ENCODE peak calls at places on chromosomes 5 and 9, in six cellular contexts. Y is HCT116, J is H1, Z is GM12878, P is K562, B is HepG2. D is an unnamed sample.

GRCh38 chr5:166031926-166032325 is 2259.5 kb upstream of the WWC1 start:
- DNase-seq in Y (no peak), J (no peak), Z (no peak), P (no peak), B (no peak), D (no peak)

GRCh38 chr5:95600557-95600956 is 19.3 kb upstream of the GPR150 start:
- DNase-seq in Y (no peak), J (no peak), Z (no peak), P (no peak), B (no peak), D (no peak)

GRCh38 chr5:167951121-167951520 is 340.3 kb upstream of the WWC1 start:
- DNase-seq in Y (no peak), J (no peak), Z (no peak), P (no peak), B (no peak), D (no peak)

GRCh38 chr5:143134900-143135299 is 268.6 kb downstream of the NR3C1 start:
- DNase-seq in Y (no peak), J (no peak), Z (no peak), P (no peak), B (no peak), D (no peak)

GRCh38 chr5:125576823-125577222 is 830.4 kb upstream of the ZNF608 start:
- DNase-seq in Y (no peak), J (no peak), Z (no peak), P (no peak), B (no peak), D (no peak)

GRCh38 chr9:136081113-136081825 is 13.8 kb downstream of the NACC2 start:
- DNase-seq in Y (no peak), J (no peak), Z (no peak), P (no peak), B (no peak), D (no peak)

GRCh38 chr9:120716483-120716882 is 2.2 kb upstream of the MEGF9 start:
- DNase-seq in Y (no peak), J (no peak), Z (no peak), P (no peak), B (no peak), D (no peak)

GRCh38 chr5:181203093-181203711 is 1.8 kb downstream of the TRIM7 start:
- DNase-seq in Y (no peak), J (no peak), Z (no peak), P (no peak), B (no peak), D (no peak)

GRCh38 chr5:77791356-77791755 is 15.2 kb upstream of the TBCA start:
- DNase-seq in Y (no peak), J (no peak), Z (no peak), P (no peak), B (no peak), D (no peak)

GRCh38 chr5:133844836-133845235 is 123.6 kb downstream of the C5orf15 start:
- DNase-seq in Y (no peak), J (no peak), Z (no peak), P (no peak), B (no peak), D (no peak)

GRCh38 chr5:77558266-77558665 is 66.2 kb upstream of the WDR41 start:
- DNase-seq in Y (no peak), J (no peak), Z (no peak), P (no peak), B (no peak), D (no peak)

GRCh38 chr9:7115606-7116005 is 357.8 kb downstream of the KDM4C start:
- DNase-seq in Y (no peak), J (no peak), Z (no peak), P (no peak), B (no peak), D (no peak)

GRCh38 chr5:133924221-133924920 is 44.1 kb downstream of the C5orf15 start:
- DNase-seq in Y (no peak), J (no peak), Z (no peak), P (no peak), B (no peak), D (no peak)

GRCh38 chr5:92019376-92019990 is 636.4 kb upstream of the ARRDC3 start:
- DNase-seq in Y (peak), J (no peak), Z (no peak), P (no peak), B (no peak), D (no peak)

GRCh38 chr9:81894891-81895290 is 33.3 kb upstream of the SPATA31D4 start:
- DNase-seq in Y (no peak), J (no peak), Z (no peak), P (no peak), B (no peak), D (no peak)

GRCh38 chr5:43773032-43773830 is 170.3 kb downstream of the NNT start:
- DNase-seq in Y (peak), J (peak), Z (no peak), P (no peak), B (peak), D (no peak)

GRCh38 chr9:14824481-14824880 is 85.7 kb downstream of the FREM1 start:
- DNase-seq in Y (no peak), J (no peak), Z (no peak), P (no peak), B (no peak), D (no peak)

GRCh38 chr5:98110791-98111190 is 662.7 kb upstream of the RGMB start:
- DNase-seq in Y (no peak), J (no peak), Z (no peak), P (no peak), B (no peak), D (no peak)

GRCh38 chr5:133962801-133963476 is 5.5 kb downstream of the C5orf15 start:
- DNase-seq in Y (no peak), J (no peak), Z (no peak), P (peak), B (no peak), D (no peak)

GRCh38 chr5:134543820-134544692 is 18.6 kb downstream of the JADE2 start:
- DNase-seq in Y (no peak), J (no peak), Z (no peak), P (no peak), B (no peak), D (no peak)

GRCh38 chr5:67396975-67397374 is 200.4 kb upstream of the CD180 start:
- DNase-seq in Y (no peak), J (no peak), Z (no peak), P (no peak), B (no peak), D (no peak)

GRCh38 chr5:179336126-179336870 is 9.0 kb downstream of the ADAMTS2 start:
- DNase-seq in Y (no peak), J (no peak), Z (no peak), P (no peak), B (no peak), D (no peak)

GRCh38 chr5:12095808-12096281 is 191.6 kb upstream of the CTNND2 start:
- DNase-seq in Y (no peak), J (no peak), Z (no peak), P (no peak), B (no peak), D (no peak)

GRCh38 chr9:37253377-37253937 is 133.1 kb downstream of the ZCCHC7 start:
- DNase-seq in Y (no peak), J (no peak), Z (no peak), P (no peak), B (no peak), D (no peak)

GRCh38 chr9:37248651-37249163 is 128.3 kb downstream of the ZCCHC7 start:
- DNase-seq in Y (no peak), J (no peak), Z (no peak), P (no peak), B (no peak), D (no peak)

GRCh38 chr9:37255187-37255586 is 134.8 kb downstream of the ZCCHC7 start:
- DNase-seq in Y (no peak), J (no peak), Z (no peak), P (no peak), B (no peak), D (no peak)

GRCh38 chr9:37246825-37247224 is 126.5 kb downstream of the ZCCHC7 start:
- DNase-seq in Y (no peak), J (no peak), Z (no peak), P (no peak), B (no peak), D (no peak)

DNA sequence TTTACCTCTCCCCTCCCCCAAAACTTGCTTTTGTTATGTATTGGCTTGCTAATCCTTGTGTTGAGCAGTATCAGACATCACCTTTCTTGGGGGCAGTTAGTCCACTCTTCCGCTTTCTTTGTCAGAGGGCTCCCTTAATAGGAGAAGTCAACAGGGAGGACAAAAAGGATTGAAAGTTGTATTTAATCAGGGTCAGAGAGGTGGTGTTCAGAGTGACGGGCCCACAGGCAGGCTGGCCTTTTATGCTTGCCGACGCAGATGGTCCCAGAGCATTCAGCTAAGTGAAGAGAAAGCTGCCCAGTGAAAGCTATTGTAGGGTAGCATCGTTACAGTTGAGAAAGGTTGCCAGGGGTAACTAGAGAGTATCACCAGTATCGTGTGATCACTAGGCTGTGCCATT is 131.1 kb downstream of the ZCCHC7 start:
- DNase-seq in Y (no peak), J (peak), Z (no peak), P (no peak), B (no peak), D (peak)
- H3K9ac ChIP-seq in Y (no peak), J (no peak), Z (no peak), P (no peak), B (no peak), D (no peak)

GRCh38 chr5:122182491-122182921 is 53.2 kb downstream of the ZNF474 start:
- DNase-seq in Y (no peak), J (no peak), Z (no peak), P (no peak), B (no peak), D (peak)
- H3K4me3 ChIP-seq in Y (no peak), J (no peak), Z (no peak), P (no peak), B (no peak), D (no peak)

GRCh38 chr5:56950626-56951130 is 1.2 kb downstream of the MIER3 start:
- DNase-seq in Y (peak), J (no peak), Z (peak), P (peak), B (peak), D (peak)
- TF ChIP-seq ZNF274 in Y (no peak), J (no peak), Z (no peak), P (no peak), B (no peak), D (no peak)

DNA sequence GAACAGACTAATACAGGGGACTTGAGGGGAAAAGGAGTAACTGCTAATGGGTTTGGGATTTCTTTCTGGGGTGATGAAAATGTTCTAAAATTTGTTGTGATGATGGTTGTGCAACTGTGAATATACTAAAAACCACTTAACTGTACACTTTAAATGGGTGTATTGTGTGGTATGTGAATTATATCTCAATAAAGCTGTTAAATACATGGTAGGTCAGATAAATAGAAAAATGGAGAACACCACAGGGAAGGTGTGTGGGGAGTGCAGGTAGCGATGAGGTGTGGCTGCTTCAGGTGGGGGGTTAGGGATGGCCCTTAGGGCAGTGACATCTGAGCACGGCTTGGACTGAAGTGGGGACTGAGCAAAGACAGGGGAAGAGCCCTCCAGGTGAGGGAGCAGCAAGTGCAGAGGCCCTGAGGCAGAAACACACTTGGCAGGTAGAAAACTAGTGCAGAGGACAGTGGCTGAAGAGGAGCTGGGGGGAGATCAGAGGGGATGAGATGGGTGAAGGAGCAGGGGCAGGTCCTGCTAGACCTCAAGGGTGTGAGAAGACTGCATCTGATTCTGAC is 20.9 kb downstream of the EEIG1 start:
- DNase-seq in Y (no peak), J (no peak), Z (no peak), P (no peak), B (no peak), D (no peak)
- H3K9ac ChIP-seq in Y (peak), J (peak), Z (no peak), P (no peak), B (peak), D (no peak)